ENCODE peak calls at places on chromosomes 1 and 21, in ten cellular contexts. C is stimulated activated CD8-positive, alpha-beta memory T cell treated with anti-CD3 and anti-CD28 coated beads, Interleukin-15, amount 100 ng/mL, for 24 hours; V is activated CD4-positive, alpha-beta T cell treated with anti-CD3 and anti-CD28 coated beads, Interleukin-2, amount 50 U/mL, for 1 hour; O is GM03348; L is AG20443; M is foreskin melanocyte; F is stimulated activated CD4-positive, alpha-beta T cell treated with anti-CD3 and anti-CD28 coated beads, Interleukin-1b, Interleukin-23, amount 100 ng/mL, for 48 hours; W is thoracic aorta; K is NCI-H2081; U is dorsolateral prefrontal cortex. R is an unnamed sample.

GRCh38 chr1:110243581-110243980 is 33.5 kb downstream of the KCNC4 start:
- DNase-seq in W (no peak), C (no peak), M (peak), F (peak), O (no peak), U (no peak), K (no peak), V (no peak), L (no peak), R (no peak)

GRCh38 chr1:243974451-243975292 is 76.4 kb upstream of the ZBTB18 start:
- DNase-seq in W (no peak), V (no peak), C (no peak), K (no peak), O (peak), F (no peak), U (no peak), M (no peak), L (peak), R (peak)

GRCh38 chr1:109433322-109433721 is 7.1 kb upstream of the PSMA5 start:
- DNase-seq in C (no peak), V (no peak), O (no peak), L (no peak), U (no peak), M (no peak), F (no peak), W (no peak), K (no peak), R (no peak)

GRCh38 chr1:18560692-18561091 is 70.0 kb upstream of the PAX7 start:
- DNase-seq in C (no peak), V (no peak), M (no peak), U (no peak), W (no peak), F (no peak), L (no peak), O (no peak), K (no peak), R (no peak)

GRCh38 chr1:108559215-108560142 is at the start of gene EEIG2:
- DNase-seq in K (peak), W (peak), C (peak), F (peak), O (peak), M (peak), U (peak), L (peak), V (peak), R (peak)

GRCh38 chr1:159867322-159868064 is 5.0 kb upstream of the VSIG8 start:
- DNase-seq in L (peak), V (no peak), O (no peak), U (no peak), K (peak), F (no peak), M (no peak), C (no peak), W (no peak), R (no peak)

GRCh38 chr21:34889287-34889536 is 159.9 kb downstream of the RUNX1 start:
- DNase-seq in C (no peak), K (peak), W (no peak), L (peak), O (no peak), V (peak), M (peak), F (peak), U (no peak), R (peak)

GRCh38 chr21:44749116-44749758 is 37.9 kb upstream of the TSPEAR start:
- DNase-seq in L (no peak), F (no peak), M (no peak), O (no peak), W (no peak), K (no peak), V (no peak), C (no peak), U (no peak), R (no peak)